ENCODE peak calls at places on chromosomes 11 and 22, in five cellular contexts. T is HCT116, V is fibroblast of the conjunctiva, R is substantia nigra, P is C1 segment of cervical spinal cord. I is an unnamed sample.
A peak's percentile ranks its signal among the peaks of the same experiment; 100 is the strongest.

GRCh38 chr11:31557991-31558390 is 48.4 kb downstream of the ELP4 start:
- DNase-seq in T (no peak), V (no peak), R (no peak), P (no peak), I (peak; percentile 14)

GRCh38 chr11:95577716-95578460 is 211.7 kb downstream of the FAM76B start:
- DNase-seq in T (no peak), V (peak; percentile 66), R (no peak), P (no peak), I (no peak)

GRCh38 chr22:33065230-33065629 is 7.0 kb upstream of the SYN3 start:
- DNase-seq in T (no peak), V (no peak), R (no peak), P (no peak), I (no peak)

GRCh38 chr11:13030857-13031256 is 21.7 kb downstream of the RASSF10 start:
- DNase-seq in T (no peak), V (no peak), R (no peak), P (no peak), I (peak; percentile 73)

GRCh38 chr11:118938491-118939411 is 13.0 kb upstream of the BCL9L start:
- DNase-seq in T (peak; percentile 94), V (no peak), R (no peak), P (no peak), I (no peak)

GRCh38 chr11:269146-269890 is 8.9 kb upstream of the NLRP6 start:
- DNase-seq in T (no peak), V (no peak), R (no peak), P (no peak), I (no peak)

GRCh38 chr11:68596231-68596630 is 88.1 kb upstream of the GAL start:
- DNase-seq in T (no peak), V (no peak), R (no peak), P (no peak), I (no peak)

GRCh38 chr11:100328626-100329340 is 358.3 kb upstream of the ARHGAP42 start:
- DNase-seq in T (no peak), V (no peak), R (no peak), P (no peak), I (no peak)

GRCh38 chr11:35838071-35838470 is 105.8 kb upstream of the LDLRAD3 start:
- DNase-seq in T (no peak), V (no peak), R (no peak), P (no peak), I (no peak)

GRCh38 chr11:85685820-85686459 is at the start of gene CCDC89:
- DNase-seq in T (no peak), V (peak; percentile 72), R (peak; percentile 34), P (peak; percentile 70), I (no peak)

GRCh38 chr22:20844055-20845037 is 14.3 kb downstream of the PI4KA start:
- DNase-seq in T (no peak), V (no peak), R (no peak), P (no peak), I (no peak)

GRCh38 chr11:127182586-127183203 is 182.1 kb upstream of the KIRREL3 start:
- DNase-seq in T (no peak), V (no peak), R (no peak), P (no peak), I (no peak)

GRCh38 chr11:83725161-83725560 is 439.0 kb upstream of the CCDC90B start:
- DNase-seq in T (no peak), V (no peak), R (no peak), P (no peak), I (no peak)

GRCh38 chr11:86638673-86639072 is 33.7 kb downstream of the ME3 start:
- DNase-seq in T (no peak), V (no peak), R (no peak), P (no peak), I (no peak)

GRCh38 chr11:12207384-12208150 is 97.2 kb downstream of the MICAL2 start:
- DNase-seq in T (no peak), V (peak; percentile 45), R (no peak), P (no peak), I (no peak)

GRCh38 chr11:55658031-55658573 is 3.9 kb upstream of the OR4C6 start:
- DNase-seq in T (no peak), V (no peak), R (no peak), P (no peak), I (no peak)

GRCh38 chr22:28917747-28918543 is 34.6 kb downstream of the ZNRF3 start:
- DNase-seq in T (peak; percentile 74), V (no peak), R (no peak), P (no peak), I (no peak)

GRCh38 chr11:63802637-63803414 is 10.4 kb upstream of the SPINDOC start:
- DNase-seq in T (peak; percentile 72), V (peak; percentile 45), R (no peak), P (no peak), I (no peak)

GRCh38 chr11:22431074-22431473 is 92.9 kb downstream of the SLC17A6 start:
- DNase-seq in T (no peak), V (no peak), R (no peak), P (no peak), I (no peak)

GRCh38 chr11:133082851-133083488 is 449.3 kb downstream of the OPCML start:
- DNase-seq in T (no peak), V (peak; percentile 9), R (no peak), P (peak; percentile 18), I (peak; percentile 44)

GRCh38 chr11:8313504-8314090 is 49.9 kb upstream of the LMO1 start:
- DNase-seq in T (no peak), V (no peak), R (no peak), P (no peak), I (no peak)

GRCh38 chr22:16975155-16975885 is 32.7 kb downstream of the GAB4 start:
- DNase-seq in T (no peak), V (no peak), R (no peak), P (no peak), I (no peak)

I was measured in dermis microvascular lymphatic vessel endothelial cell.